ENCODE peak calls at places on chromosomes 7 and 10, in seven cellular contexts. S is ascending aorta; E is CD4-positive, alpha-beta memory T cell; P is iPS DF 6.9; B is mesendoderm; R is CD8-positive, alpha-beta memory T cell; V is Peyer's patch. L is an unnamed sample.

GRCh38 chr7:94087664-94088352 is 83.7 kb upstream of the BET1 start:
- DNase-seq in S (no peak), E (peak; percentile 58), P (peak; percentile 33), B (peak; percentile 82), R (no peak), V (peak; percentile 72), L (peak; percentile 83)

GRCh38 chr7:30029696-30030095 is 1.5 kb downstream of the PLEKHA8 start:
- DNase-seq in S (no peak), E (no peak), P (no peak), B (no peak), R (no peak), V (no peak), L (peak; percentile 62)

GRCh38 chr10:43980313-43980712 is 331.6 kb upstream of the ZNF32 start:
- DNase-seq in S (no peak), E (no peak), P (no peak), B (no peak), R (no peak), V (no peak), L (no peak)

GRCh38 chr7:65946895-65947294 is 35.1 kb downstream of the GUSB start:
- DNase-seq in S (no peak), E (peak; percentile 8), P (no peak), B (no peak), R (no peak), V (peak; percentile 56), L (no peak)

GRCh38 chr10:78385599-78385998 is 351.9 kb downstream of the RPS24 start:
- DNase-seq in S (no peak), E (no peak), P (no peak), B (no peak), R (no peak), V (no peak), L (no peak)

GRCh38 chr7:100629117-100629711 is 12.1 kb downstream of the TFR2 start:
- DNase-seq in S (no peak), E (no peak), P (no peak), B (peak; percentile 78), R (no peak), V (no peak), L (peak; percentile 65)

GRCh38 chr7:26580666-26581065 is 283.7 kb downstream of the SKAP2 start:
- DNase-seq in S (no peak), E (no peak), P (no peak), B (no peak), R (no peak), V (no peak), L (no peak)

GRCh38 chr7:112112822-112113255 is 93.4 kb downstream of the DOCK4 start:
- DNase-seq in S (no peak), E (no peak), P (no peak), B (no peak), R (no peak), V (no peak), L (no peak)

GRCh38 chr10:121864168-121864567 is 63.7 kb downstream of the ATE1 start:
- DNase-seq in S (no peak), E (no peak), P (no peak), B (no peak), R (no peak), V (no peak), L (peak; percentile 26)

GRCh38 chr10:15780353-15781135 is 60.8 kb upstream of the ITGA8 start:
- DNase-seq in S (no peak), E (no peak), P (no peak), B (no peak), R (no peak), V (no peak), L (no peak)

GRCh38 chr7:29749701-29750321 is 56.5 kb upstream of the WIPF3 start:
- DNase-seq in S (no peak), E (no peak), P (no peak), B (peak; percentile 13), R (no peak), V (no peak), L (no peak)

GRCh38 chr7:100546129-100546867 is 7.3 kb downstream of the AGFG2 start:
- DNase-seq in S (no peak), E (peak; percentile 55), P (no peak), B (no peak), R (no peak), V (no peak), L (no peak)

GRCh38 chr7:22061781-22062180 is 116.1 kb upstream of the CDCA7L start:
- DNase-seq in S (no peak), E (no peak), P (no peak), B (no peak), R (no peak), V (no peak), L (no peak)

GRCh38 chr10:49037187-49037586 is 78.1 kb downstream of the VSTM4 start:
- DNase-seq in S (no peak), E (no peak), P (no peak), B (no peak), R (no peak), V (no peak), L (no peak)

GRCh38 chr10:71401056-71401455 is 4.3 kb downstream of the CDH23 start:
- DNase-seq in S (no peak), E (no peak), P (no peak), B (no peak), R (no peak), V (peak; percentile 13), L (no peak)

GRCh38 chr7:259191-259505 is 30.8 kb upstream of the FOXL3 start:
- DNase-seq in S (no peak), E (no peak), P (no peak), B (no peak), R (no peak), V (no peak), L (no peak)

GRCh38 chr7:139991267-139991666 is 71.5 kb downstream of the PARP12 start:
- DNase-seq in S (no peak), E (no peak), P (no peak), B (no peak), R (no peak), V (no peak), L (no peak)

GRCh38 chr10:72637398-72637857 is 11.5 kb upstream of the MICU1 start:
- DNase-seq in S (peak; percentile 28), E (no peak), P (no peak), B (peak; percentile 46), R (no peak), V (no peak), L (no peak)

GRCh38 chr10:92891885-92892705 is 43.8 kb downstream of the EXOC6 start:
- DNase-seq in S (no peak), E (no peak), P (no peak), B (peak; percentile 85), R (no peak), V (peak; percentile 90), L (no peak)

GRCh38 chr7:73999664-74000420 is 28.1 kb upstream of the ELN start:
- DNase-seq in S (peak; percentile 89), E (no peak), P (no peak), B (no peak), R (no peak), V (no peak), L (no peak)

GRCh38 chr10:113059001-113059780 is 109.1 kb downstream of the TCF7L2 start:
- DNase-seq in S (no peak), E (no peak), P (no peak), B (peak; percentile 16), R (no peak), V (no peak), L (no peak)

GRCh38 chr10:113058175-113058961 is 108.3 kb downstream of the TCF7L2 start:
- DNase-seq in S (no peak), E (no peak), P (no peak), B (peak; percentile 87), R (no peak), V (no peak), L (no peak)

GRCh38 chr10:113062977-113063967 is 113.2 kb downstream of the TCF7L2 start:
- DNase-seq in S (no peak), E (no peak), P (no peak), B (peak; percentile 99), R (no peak), V (no peak), L (no peak)

GRCh38 chr10:113061054-113061430 is 111.0 kb downstream of the TCF7L2 start:
- DNase-seq in S (no peak), E (no peak), P (no peak), B (no peak), R (no peak), V (no peak), L (no peak)

GRCh38 chr10:113060221-113061053 is 110.4 kb downstream of the TCF7L2 start:
- DNase-seq in S (no peak), E (no peak), P (no peak), B (peak; percentile 89), R (no peak), V (no peak), L (no peak)
- H3K4me1 ChIP-seq in S (peaks cover 31% of the 10 kb centered on the region), E (peaks cover 7% of the 10 kb centered on the region), P (peaks cover 15% of the 10 kb centered on the region), B (peaks cover 63% of the 10 kb centered on the region), R (peaks cover 12% of the 10 kb centered on the region), V (no peaks in the 10 kb centered on the region), L (no peaks in the 10 kb centered on the region)

GRCh38 chr7:85621286-85621685 is 434.4 kb upstream of the SEMA3D start:
- DNase-seq in S (no peak), E (no peak), P (no peak), B (no peak), R (no peak), V (no peak), L (no peak)
- H3K4me3 ChIP-seq in S (no peak overlapping the region), E (no peak overlapping the region), P (no peak overlapping the region), B (no peak overlapping the region), R (no peak overlapping the region), V (no peak overlapping the region), L (no peak overlapping the region)

GRCh38 chr10:29539398-29539797 is 95.4 kb downstream of the SVIL start:
- DNase-seq in S (no peak), E (no peak), P (no peak), B (no peak), R (no peak), V (no peak), L (no peak)
- H3K4me1 ChIP-seq in S (peaks cover 10% of the 10 kb centered on the region), E (no peaks in the 10 kb centered on the region), P (peaks cover 4% of the 10 kb centered on the region), B (peaks cover 2% of the 10 kb centered on the region), R (no peaks in the 10 kb centered on the region), V (no peaks in the 10 kb centered on the region), L (peaks cover 9% of the 10 kb centered on the region)

GRCh38 chr7:130150587-130150986 is 54.6 kb downstream of the TMEM209 start:
- DNase-seq in S (no peak), E (no peak), P (no peak), B (peak; percentile 27), R (no peak), V (peak; percentile 69), L (peak; percentile 80)

GRCh38 chr7:130148561-130148960 is 56.6 kb downstream of the TMEM209 start:
- DNase-seq in S (no peak), E (no peak), P (no peak), B (no peak), R (no peak), V (no peak), L (no peak)

GRCh38 chr7:130151591-130152269 is 53.5 kb downstream of the TMEM209 start:
- DNase-seq in S (no peak), E (peak; percentile 50), P (no peak), B (no peak), R (peak; percentile 10), V (no peak), L (no peak)

GRCh38 chr7:130147710-130148325 is 57.4 kb downstream of the TMEM209 start:
- DNase-seq in S (no peak), E (no peak), P (no peak), B (no peak), R (no peak), V (no peak), L (no peak)

DNA sequence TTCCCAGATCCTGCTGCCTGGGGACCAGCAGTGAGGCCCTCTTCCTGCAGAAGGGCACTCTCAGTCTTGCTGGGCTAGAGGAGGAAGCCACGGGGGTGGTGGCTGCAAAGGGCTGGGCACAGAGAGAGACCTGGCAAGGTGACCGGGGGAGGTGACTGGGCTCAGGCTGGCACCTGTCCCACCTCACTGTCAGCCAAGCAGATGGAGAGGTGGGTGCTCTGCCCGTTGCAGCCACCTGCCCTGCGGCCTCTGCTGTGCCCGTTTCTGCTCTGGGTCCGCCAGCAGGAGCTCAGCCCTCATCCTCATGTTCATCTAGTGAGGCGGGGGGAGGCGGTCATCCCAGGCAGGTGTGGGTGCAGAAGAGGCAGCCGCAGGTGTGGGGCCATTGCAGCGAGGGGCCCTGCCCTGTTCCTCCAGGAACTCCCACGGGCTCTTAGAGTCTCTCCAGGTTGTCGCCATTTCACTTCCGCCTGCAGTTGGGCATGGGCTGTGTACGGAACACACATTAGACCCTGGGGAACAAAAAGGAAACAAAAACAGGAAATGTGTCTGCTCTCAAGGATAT is 55.5 kb downstream of the TMEM209 start:
- DNase-seq in S (no peak), E (no peak), P (no peak), B (no peak), R (no peak), V (peak; percentile 70), L (peak; percentile 31)
- H3K4me3 ChIP-seq in S (no peak overlapping the region), E (no peak overlapping the region), P (no peak overlapping the region), B (no peak overlapping the region), R (no peak overlapping the region), V (peak overlapping the region; percentile 18), L (no peak overlapping the region)

L was measured in OCI-LY7.